ENCODE peak calls at places on chromosomes 4 and X, in five cellular contexts. G, O, U, W and R are unnamed samples.

GRCh38 chrX:9864011-9864410 is 77.8 kb downstream of the SHROOM2 start:
- DNase-seq in O (no peak), G (no peak), W (no peak), U (no peak), R (no peak)

GRCh38 chrX:40912166-40912565 is 173.1 kb upstream of the USP9X start:
- DNase-seq in U (no peak), W (no peak), O (no peak), G (no peak), R (no peak)

GRCh38 chr4:82948647-82949204 is 48.2 kb downstream of the THAP9 start:
- DNase-seq in O (no peak), U (no peak), G (no peak), W (no peak), R (no peak)

GRCh38 chr4:114180481-114180880 is 201.0 kb upstream of the ARSJ start:
- DNase-seq in O (no peak), W (peak), G (no peak), U (peak), R (peak)

GRCh38 chrX:45368705-45369104 is 168.0 kb upstream of the DIPK2B start:
- DNase-seq in O (no peak), G (no peak), W (no peak), U (no peak), R (no peak)

GRCh38 chrX:53441531-53442321 is 7.6 kb upstream of the HSD17B10 start:
- DNase-seq in U (peak), G (peak), W (peak), O (peak), R (peak)

GRCh38 chrX:153468008-153468580 is 2.3 kb downstream of the HAUS7 start:
- DNase-seq in G (no peak), U (peak), W (no peak), O (no peak), R (no peak)

GRCh38 chr4:83112678-83113428 is 1.7 kb downstream of the PLAC8 start:
- DNase-seq in G (no peak), W (no peak), O (no peak), U (no peak), R (no peak)

GRCh38 chrX:101787934-101788333 is 128.3 kb upstream of the ARMCX2 start:
- DNase-seq in O (no peak), U (no peak), G (no peak), W (no peak), R (no peak)

GRCh38 chr4:40283413-40283812 is 51.7 kb upstream of the CHRNA9 start:
- DNase-seq in O (no peak), G (no peak), U (no peak), W (no peak), R (no peak)

GRCh38 chr4:56762484-56763250 is 58.8 kb downstream of the SPINK2 start:
- DNase-seq in W (no peak), U (no peak), O (no peak), G (no peak), R (no peak)

GRCh38 chr4:183118585-183118984 is 19.5 kb downstream of the WWC2 start:
- DNase-seq in O (no peak), U (peak), W (no peak), G (no peak), R (no peak)

GRCh38 chrX:39609941-39610340 is 487.8 kb downstream of the BCOR start:
- DNase-seq in O (no peak), W (no peak), G (no peak), U (no peak), R (no peak)

GRCh38 chrX:20906571-20906970 is 467.6 kb upstream of the CNKSR2 start:
- DNase-seq in U (no peak), O (no peak), W (no peak), G (no peak), R (no peak)

GRCh38 chr4:128853741-128854140 is 44.2 kb downstream of the JADE1 start:
- DNase-seq in G (no peak), W (no peak), U (no peak), O (no peak), R (no peak)

GRCh38 chr4:5238106-5238505 is 186.8 kb downstream of the STK32B start:
- DNase-seq in O (no peak), G (no peak), U (no peak), W (no peak), R (no peak)

GRCh38 chr4:121283319-121283718 is 97.5 kb downstream of the QRFPR start:
- DNase-seq in G (no peak), O (no peak), W (no peak), U (no peak), R (no peak)

GRCh38 chr4:13523591-13524503 is 20.5 kb downstream of the NKX3-2 start:
- DNase-seq in G (no peak), O (no peak), U (no peak), W (no peak), R (no peak)

GRCh38 chrX:38638952-38639529 is 77.7 kb downstream of the TSPAN7 start:
- DNase-seq in W (no peak), G (no peak), U (no peak), O (no peak), R (no peak)

GRCh38 chr4:1061747-1062146 is 50.3 kb downstream of the FGFRL1 start:
- DNase-seq in W (no peak), G (peak), U (no peak), O (no peak), R (no peak)

GRCh38 chr4:27005512-27006246 is 145.0 kb downstream of the STIM2 start:
- DNase-seq in G (no peak), W (no peak), O (no peak), U (no peak), R (no peak)

GRCh38 chrX:45903781-45904201 is 641.4 kb downstream of the ZNF674 start:
- DNase-seq in O (no peak), G (no peak), U (no peak), W (no peak), R (no peak)

GRCh38 chr4:140926672-140927071 is 170.5 kb upstream of the TBC1D9 start:
- DNase-seq in W (no peak), G (no peak), U (no peak), O (no peak), R (no peak)

GRCh38 chrX:9163153-9163790 is 129.3 kb upstream of the FAM9B start:
- DNase-seq in W (no peak), U (no peak), O (no peak), G (no peak), R (no peak)

GRCh38 chr4:148026022-148026421 is 294.1 kb downstream of the ARHGAP10 start:
- DNase-seq in W (no peak), U (no peak), G (no peak), O (no peak), R (no peak)

GRCh38 chrX:45807572-45808425 is 607.1 kb upstream of the DIPK2B start:
- DNase-seq in G (no peak), W (no peak), O (no peak), U (no peak), R (no peak)

GRCh38 chr4:18318682-18319410 is 297.3 kb upstream of the LCORL start:
- DNase-seq in W (no peak), O (no peak), G (no peak), U (peak), R (no peak)

GRCh38 chr4:26862381-26862915 is 1.8 kb downstream of the STIM2 start:
- DNase-seq in G (no peak), O (no peak), W (no peak), U (no peak), R (no peak)

GRCh38 chrX:53494427-53494826 is 60.3 kb upstream of the HSD17B10 start:
- DNase-seq in U (no peak), W (no peak), O (no peak), G (no peak), R (no peak)

GRCh38 chrX:109830704-109831206 is 97.7 kb upstream of the ACSL4 start:
- DNase-seq in O (no peak), G (no peak), U (no peak), W (no peak), R (no peak)

GRCh38 chr4:38837334-38837733 is 19.3 kb downstream of the TLR6 start:
- DNase-seq in G (no peak), O (no peak), U (no peak), W (no peak), R (no peak)

GRCh38 chrX:17656035-17656418 is 81.3 kb upstream of the SCML1 start:
- DNase-seq in U (no peak), W (peak), O (no peak), G (no peak), R (no peak)

GRCh38 chr4:112765317-112765989 is 128.5 kb downstream of the LARP7 start:
- DNase-seq in G (no peak), O (no peak), U (no peak), W (no peak), R (no peak)

GRCh38 chrX:15816886-15817285 is 26.6 kb downstream of the ZRSR2 start:
- DNase-seq in O (no peak), G (no peak), U (no peak), W (no peak), R (no peak)

DNA sequence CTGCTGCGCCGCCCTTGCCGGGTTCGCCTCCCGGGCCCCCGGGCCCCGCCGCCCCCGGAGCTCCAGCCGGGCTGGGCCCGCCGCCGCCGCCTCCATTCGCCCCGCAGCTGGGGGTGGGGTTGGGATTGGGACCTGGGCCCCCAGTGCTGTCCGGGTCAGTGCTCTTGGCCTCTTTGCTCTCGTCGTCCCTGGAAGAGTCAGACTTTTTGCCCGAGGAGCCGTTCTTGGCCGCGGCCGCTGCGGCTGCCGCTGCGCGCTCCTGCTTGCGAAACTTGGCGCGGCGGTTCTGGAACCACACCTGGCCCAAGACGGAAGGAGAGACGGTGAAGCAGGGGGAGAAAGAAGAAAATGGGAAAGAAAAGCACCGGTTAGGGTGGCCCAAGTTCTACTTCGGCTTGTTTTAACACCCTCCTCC is 2.5 kb downstream of the PHOX2B start:
- DNase-seq in G (no peak), U (no peak), W (no peak), O (no peak), R (no peak)
- TF ChIP-seq POLR2A in G (no peak), U (no peak), W (no peak), O (no peak), R (no peak)

DNA sequence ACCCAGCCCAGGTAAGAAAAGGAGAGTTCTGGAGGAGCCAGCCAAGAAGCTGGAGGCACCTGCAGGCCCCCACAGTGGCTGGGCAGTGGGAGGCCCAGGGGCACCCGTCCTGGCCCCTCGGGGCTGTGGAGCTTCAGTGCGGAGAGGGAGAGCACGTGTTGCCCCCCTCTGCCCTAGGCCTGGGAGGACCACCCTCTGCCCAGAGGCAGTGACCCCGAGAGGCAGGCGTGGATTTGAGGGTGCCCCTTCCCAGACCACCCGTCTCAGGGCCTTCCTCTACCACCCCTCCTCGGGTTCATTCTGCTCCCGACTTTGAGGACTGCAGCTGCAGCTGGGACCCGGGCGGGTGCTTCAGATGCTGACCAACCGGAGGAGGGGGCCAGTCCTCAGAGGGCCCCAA is 12.1 kb upstream of the HGFAC start:
- DNase-seq in W (no peak), G (no peak), U (no peak), O (no peak), R (no peak)
- TF ChIP-seq CTCF in W (no peak), G (no peak), U (no peak), O (no peak), R (no peak)

GRCh38 chrX:13483773-13484172 is 85.6 kb upstream of the EGFL6 start:
- DNase-seq in G (no peak), W (no peak), U (no peak), O (no peak), R (no peak)

GRCh38 chrX:13482764-13483552 is 86.4 kb upstream of the EGFL6 start:
- DNase-seq in G (no peak), U (no peak), O (no peak), W (no peak), R (no peak)

GRCh38 chrX:13478740-13479451 is 90.5 kb upstream of the EGFL6 start:
- DNase-seq in U (no peak), G (no peak), W (no peak), O (no peak), R (no peak)

GRCh38 chrX:13476384-13476783 is 93.0 kb upstream of the EGFL6 start:
- DNase-seq in U (no peak), G (no peak), W (no peak), O (no peak), R (no peak)

DNA sequence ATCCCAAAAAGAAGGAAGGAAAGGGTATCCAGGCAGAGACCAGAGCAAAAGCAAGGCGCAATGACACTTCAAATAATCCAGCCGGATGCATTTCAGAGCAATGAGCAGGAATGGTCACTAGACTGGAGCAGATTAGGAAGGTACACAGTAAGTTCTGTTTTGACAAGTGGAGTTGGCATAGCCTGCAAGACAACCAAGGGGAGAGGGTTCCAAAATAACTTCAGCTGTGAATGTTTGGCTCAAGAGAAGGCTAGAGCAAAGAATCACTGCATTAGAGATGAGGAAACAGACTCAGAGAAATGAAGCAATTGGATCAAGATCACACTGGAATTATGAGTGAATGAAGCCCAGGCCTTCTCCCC is 90.0 kb upstream of the EGFL6 start:
- DNase-seq in W (no peak), O (no peak), U (no peak), G (no peak), R (no peak)
- H3K4me3 ChIP-seq in W (no peak), O (no peak), U (no peak), G (no peak), R (no peak)

GRCh38 chr4:122920473-122920872 is 1.9 kb downstream of the NUDT6 start:
- DNase-seq in W (no peak), O (no peak), G (no peak), U (no peak), R (no peak)

GRCh38 chr4:122921300-122921699 is 1.1 kb downstream of the NUDT6 start:
- DNase-seq in G (no peak), W (no peak), U (no peak), O (no peak), R (no peak)

GRCh38 chr4:122922877-122923511 is 597 bp upstream of the NUDT6 start:
- DNase-seq in O (peak), U (peak), W (peak), G (peak), R (peak)

GRCh38 chr4:122917731-122918130 is 4.7 kb downstream of the NUDT6 start:
- DNase-seq in G (no peak), U (no peak), O (no peak), W (no peak), R (no peak)

DNA sequence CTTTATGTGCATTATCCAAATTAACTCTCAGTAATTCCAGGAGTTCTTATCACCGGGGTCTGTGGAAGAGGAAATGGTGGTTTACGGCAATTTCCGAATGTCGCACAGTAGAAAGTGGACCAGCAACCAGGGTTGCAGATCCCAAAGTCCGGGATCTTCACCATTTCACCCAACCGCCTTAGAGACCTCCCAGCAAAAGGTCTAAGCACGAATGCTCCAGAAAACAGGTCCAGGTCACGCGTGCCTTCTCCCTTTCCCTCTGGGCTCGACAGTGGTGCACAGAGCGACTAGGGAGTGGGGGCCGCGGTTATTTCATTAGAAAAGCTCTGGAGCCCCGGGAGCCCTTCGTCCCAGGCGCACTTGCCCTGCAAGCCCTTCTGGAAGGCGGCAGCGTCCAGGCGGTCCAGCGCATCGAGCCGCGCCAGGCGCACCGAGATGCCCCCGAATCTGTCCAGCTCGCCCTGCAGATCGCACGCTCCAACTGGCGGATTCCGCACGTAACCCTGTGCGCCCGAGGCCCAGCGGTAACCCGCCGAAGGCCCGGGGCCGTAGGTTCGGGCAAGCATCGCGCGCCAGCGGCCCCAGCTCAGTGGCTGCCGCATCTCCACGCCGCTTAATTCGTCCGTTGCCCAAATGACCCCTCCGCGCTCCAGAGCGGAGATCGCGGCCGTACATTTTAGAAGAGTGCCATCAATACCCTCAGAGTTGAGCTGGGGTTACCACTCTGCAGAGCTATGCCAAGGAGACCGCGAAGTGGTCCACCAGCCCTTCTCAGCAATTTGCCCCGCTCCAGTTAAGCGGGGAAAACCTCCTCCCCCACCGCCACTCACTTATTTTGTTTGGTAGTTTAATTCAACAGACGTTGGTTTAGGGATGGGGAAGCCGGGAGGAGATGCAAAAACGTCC is at the start of gene NUDT6:
- DNase-seq in O (no peak), W (peak), U (peak), G (peak), R (peak)
- TF ChIP-seq POLR2A in O (no peak), W (no peak), U (no peak), G (no peak), R (no peak)

DNA sequence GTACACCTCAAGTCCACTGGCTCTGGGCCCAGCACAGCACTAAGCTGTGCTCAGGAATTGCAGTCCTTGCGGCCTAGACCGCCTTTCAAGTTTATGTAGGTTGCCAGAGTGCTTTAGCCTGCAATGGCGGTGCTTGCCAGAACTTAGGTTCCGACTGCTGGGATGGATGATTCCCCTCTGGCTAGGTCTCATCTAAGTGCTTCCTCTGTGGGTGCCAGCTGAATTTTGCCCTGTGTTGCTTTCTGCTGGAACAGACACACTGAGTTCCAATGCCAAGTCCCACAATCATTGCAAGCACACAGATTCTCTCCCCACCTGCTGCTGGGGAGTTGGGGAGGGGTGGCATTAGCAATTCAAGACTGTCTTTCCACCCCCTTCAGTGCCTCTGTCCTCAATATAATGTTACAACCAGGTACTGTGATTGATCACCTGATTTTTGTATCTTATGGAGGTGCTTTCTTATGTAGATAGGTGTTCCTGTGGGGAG is 129.5 kb downstream of the GRID2 start:
- DNase-seq in G (no peak), W (no peak), O (no peak), U (no peak), R (no peak)
- TF ChIP-seq CTCF in G (no peak), W (no peak), O (no peak), U (no peak), R (no peak)

GRCh38 chr4:6723851-6724250 is 7.9 kb downstream of the BLOC1S4 start:
- DNase-seq in U (no peak), O (no peak), G (no peak), W (no peak), R (no peak)
- H3K4me3 ChIP-seq in U (no peak), O (no peak), G (no peak), W (no peak), R (no peak)

GRCh38 chr4:94453534-94453963 is 1.8 kb downstream of the PDLIM5 start:
- DNase-seq in O (no peak), W (no peak), U (no peak), G (no peak), R (no peak)
- TF ChIP-seq POLR2A in O (no peak), W (no peak), U (no peak), G (no peak), R (no peak)